ENCODE peak calls at places on chromosomes 1 and 21, in six cellular contexts. N is HepG2; P is heart right ventricle; E is coronary artery; T is stimulated activated CD8-positive, alpha-beta memory T cell treated with anti-CD3 and anti-CD28 coated beads, Interleukin-7, amount 100 ng/mL, for 1 hour; F is stimulated activated CD4-positive, alpha-beta T cell treated with anti-CD3 and anti-CD28 coated beads, Interleukin-1b, Interleukin-23, amount 100 ng/mL, for 4 hours. Y is an unnamed sample.

GRCh38 chr1:207414606-207415108 is 39.5 kb upstream of the CR2 start:
- DNase-seq in N (no peak), P (no peak), E (no peak), T (no peak), F (no peak), Y (peak)

GRCh38 chr1:118945460-118945859 is 42.7 kb downstream of the TBX15 start:
- DNase-seq in N (no peak), P (no peak), E (no peak), T (no peak), F (no peak), Y (no peak)

GRCh38 chr1:235902638-235903542 is 36.2 kb upstream of the LYST start:
- DNase-seq in N (no peak), P (no peak), E (no peak), T (no peak), F (no peak), Y (no peak)

GRCh38 chr1:95496307-95496706 is 262.3 kb downstream of the RWDD3 start:
- DNase-seq in N (no peak), P (no peak), E (no peak), T (no peak), F (no peak), Y (no peak)

GRCh38 chr21:33419538-33420123 is 16.4 kb downstream of the IFNGR2 start:
- DNase-seq in N (no peak), P (no peak), E (no peak), T (no peak), F (no peak), Y (no peak)

GRCh38 chr21:31509108-31510017 is 150.1 kb upstream of the SOD1 start:
- DNase-seq in N (peak), P (no peak), E (no peak), T (peak), F (peak), Y (no peak)

GRCh38 chr1:230137328-230137815 is 70.3 kb downstream of the GALNT2 start:
- DNase-seq in N (no peak), P (no peak), E (no peak), T (no peak), F (no peak), Y (no peak)

GRCh38 chr1:201362906-201363305 is 14.6 kb downstream of the TNNT2 start:
- DNase-seq in N (no peak), P (no peak), E (no peak), T (no peak), F (no peak), Y (no peak)

GRCh38 chr21:15480160-15480559 is 249.6 kb upstream of the USP25 start:
- DNase-seq in N (no peak), P (no peak), E (no peak), T (no peak), F (no peak), Y (no peak)

GRCh38 chr1:45200906-45201500 is 5.4 kb downstream of the ZSWIM5 start:
- DNase-seq in N (peak), P (no peak), E (no peak), T (no peak), F (no peak), Y (no peak)